ENCODE peak calls at places on chromosome X, in four cellular contexts. T is GDM1, F is ecto neural progenitor cell, N is NCI-H2107. A is an unnamed sample.

GRCh38 chrX:103556941-103557340 is 28.4 kb upstream of the TCEAL4 start:
- DNase-seq in F (no peak), N (peak), T (no peak), A (no peak)

GRCh38 chrX:104564335-104564734 is 1.7 kb upstream of the IL1RAPL2 start:
- DNase-seq in T (no peak), N (no peak), F (no peak), A (no peak)

GRCh38 chrX:1609311-1609710 is 5.5 kb upstream of the ASMT start:
- DNase-seq in T (no peak), F (no peak), N (no peak), A (no peak)

GRCh38 chrX:100863326-100863854 is 10.8 kb downstream of the NOX1 start:
- DNase-seq in F (no peak), T (no peak), N (no peak), A (no peak)

GRCh38 chrX:28787206-28787605 is 200.0 kb downstream of the IL1RAPL1 start:
- DNase-seq in T (no peak), F (no peak), N (no peak), A (no peak)

GRCh38 chrX:100264200-100264599 is 145.9 kb downstream of the PCDH19 start:
- DNase-seq in N (no peak), T (no peak), F (no peak), A (no peak)

GRCh38 chrX:114952696-114953095 is 64.7 kb downstream of the IL13RA2 start:
- DNase-seq in T (no peak), N (no peak), F (no peak), A (peak)

GRCh38 chrX:47854474-47854873 is 17.8 kb downstream of the ZNF81 start:
- DNase-seq in F (no peak), T (peak), N (no peak), A (no peak)

GRCh38 chrX:129759576-129760061 is 20.1 kb upstream of the SASH3 start:
- DNase-seq in T (peak), F (no peak), N (no peak), A (no peak)

GRCh38 chrX:93404121-93404520 is 269.3 kb downstream of the NAP1L3 start:
- DNase-seq in N (no peak), T (no peak), F (no peak), A (no peak)

GRCh38 chrX:22060451-22060940 is 28.4 kb downstream of the PHEX start:
- DNase-seq in T (no peak), N (no peak), F (no peak), A (no peak)

GRCh38 chrX:638482-639131 is 8.0 kb downstream of the SHOX start:
- DNase-seq in F (peak), T (no peak), N (no peak), A (no peak)

GRCh38 chrX:103536732-103537131 is 17.4 kb upstream of the RAB40A start:
- DNase-seq in T (no peak), N (no peak), F (no peak), A (no peak)

GRCh38 chrX:57573754-57574153 is 18.1 kb upstream of the ZXDB start:
- DNase-seq in F (no peak), T (no peak), N (no peak), A (no peak)

GRCh38 chrX:97898798-97899197 is 1015.1 kb downstream of the RPA4 start:
- DNase-seq in T (no peak), N (no peak), F (no peak), A (no peak)

GRCh38 chrX:10597871-10598270 is 22.5 kb downstream of the MID1 start:
- DNase-seq in F (no peak), N (no peak), T (no peak), A (peak)

GRCh38 chrX:28843817-28844216 is 256.6 kb downstream of the IL1RAPL1 start:
- DNase-seq in F (no peak), T (no peak), N (no peak), A (no peak)

GRCh38 chrX:30893206-30893605 is 4.2 kb upstream of the TAB3 start:
- DNase-seq in N (no peak), T (no peak), F (no peak), A (no peak)

GRCh38 chrX:108299101-108299591 is 139.1 kb downstream of the COL4A6 start:
- DNase-seq in T (no peak), F (no peak), N (no peak), A (peak)

GRCh38 chrX:31058284-31058683 is 13.6 kb downstream of the FTHL17 start:
- DNase-seq in T (no peak), N (no peak), F (no peak), A (no peak)

GRCh38 chrX:119093991-119094741 is 21.4 kb downstream of the CT47C1 start:
- DNase-seq in N (no peak), T (no peak), F (no peak), A (no peak)

GRCh38 chrX:151178746-151179145 is 2.4 kb downstream of the GPR50 start:
- DNase-seq in T (no peak), N (no peak), F (no peak), A (no peak)

GRCh38 chrX:38871129-38872029 is 70.1 kb downstream of the MID1IP1 start:
- DNase-seq in F (no peak), T (no peak), N (no peak), A (peak)

GRCh38 chrX:56232221-56233082 is at the start of gene KLF8:
- DNase-seq in F (peak), N (no peak), T (no peak), A (peak)

GRCh38 chrX:24242649-24243556 is 71.0 kb downstream of the SUPT20HL2 start:
- DNase-seq in F (no peak), N (no peak), T (no peak), A (no peak)

GRCh38 chrX:17549005-17549685 is 174.1 kb downstream of the NHS start:
- DNase-seq in N (peak), T (no peak), F (no peak), A (peak)

GRCh38 chrX:69133561-69134542 is 31.4 kb downstream of the PJA1 start:
- DNase-seq in F (peak), N (no peak), T (no peak), A (peak)

GRCh38 chrX:152663086-152663485 is 25.4 kb downstream of the GABRQ start:
- DNase-seq in T (no peak), F (no peak), N (no peak), A (no peak)

GRCh38 chrX:22192419-22193086 is 80.2 kb upstream of the CBLL2 start:
- DNase-seq in T (peak), F (peak), N (peak), A (peak)

GRCh38 chrX:109740076-109740809 is 7.2 kb upstream of the ACSL4 start:
- DNase-seq in T (no peak), N (no peak), F (no peak), A (no peak)

A was measured in H7.